ENCODE peak calls at places on chromosomes 11 and 22, in eight cellular contexts. V is MM.1S; W is Panc1; X is CD8-positive, alpha-beta T cell; D is adipocyte; S is GM23248; R is suprapubic skin; K is ovary. M is an unnamed sample. For H3K27me3, the result is how much of the 10 kb centered on the place peaks cover.

GRCh38 chr22:42977574-42977973 is 37.4 kb downstream of the PACSIN2 start:
- DNase-seq in V (no peak), W (no peak), X (no peak), D (no peak), S (no peak), R (peak), K (no peak), M (no peak)

GRCh38 chr11:116641561-116642045 is 131.2 kb downstream of the BUD13 start:
- DNase-seq in V (peak), W (peak), X (peak), D (no peak), S (peak), R (no peak), K (peak), M (peak)

GRCh38 chr22:29480512-29481264 is 670 bp downstream of the NEFH start:
- DNase-seq in V (no peak), W (no peak), X (no peak), D (no peak), S (peak), R (no peak), K (peak), M (peak)

GRCh38 chr11:12569499-12570040 is 104.7 kb upstream of the TEAD1 start:
- DNase-seq in V (no peak), W (no peak), X (no peak), D (peak), S (peak), R (no peak), K (no peak), M (no peak)

GRCh38 chr11:126874831-126875230 is 125.7 kb downstream of the KIRREL3 start:
- DNase-seq in V (no peak), W (no peak), X (no peak), D (no peak), S (no peak), R (no peak), K (no peak), M (no peak)

GRCh38 chr11:12042215-12042676 is 33.8 kb upstream of the DKK3 start:
- DNase-seq in V (no peak), W (no peak), X (peak), D (peak), S (peak), R (no peak), K (no peak), M (no peak)

GRCh38 chr11:25441432-25441831 is 890.5 kb upstream of the ANO3 start:
- DNase-seq in V (no peak), W (no peak), X (no peak), D (peak), S (no peak), R (no peak), K (no peak), M (no peak)

GRCh38 chr11:103662880-103663279 is 373.6 kb upstream of the DDI1 start:
- DNase-seq in V (no peak), W (no peak), X (no peak), D (no peak), S (no peak), R (no peak), K (no peak), M (no peak)

GRCh38 chr11:35236667-35237003 is 97.7 kb downstream of the CD44 start:
- DNase-seq in V (no peak), W (no peak), X (no peak), D (peak), S (peak), R (no peak), K (no peak), M (no peak)

GRCh38 chr11:112195906-112196305 is 20.6 kb downstream of the BCO2 start:
- DNase-seq in V (no peak), W (no peak), X (no peak), D (peak), S (peak), R (no peak), K (no peak), M (no peak)

GRCh38 chr11:103920449-103920848 is 116.0 kb upstream of the DDI1 start:
- DNase-seq in V (no peak), W (no peak), X (no peak), D (peak), S (peak), R (no peak), K (no peak), M (no peak)

GRCh38 chr11:84091212-84091986 is 805.2 kb upstream of the CCDC90B start:
- DNase-seq in V (no peak), W (no peak), X (no peak), D (no peak), S (no peak), R (no peak), K (no peak), M (peak)

GRCh38 chr22:49972163-49973017 is 11.8 kb downstream of the PIM3 start:
- DNase-seq in V (peak), W (no peak), X (no peak), D (no peak), S (no peak), R (peak), K (peak), M (peak)

GRCh38 chr11:111759375-111759774 is 6.8 kb downstream of the PPP2R1B start:
- DNase-seq in V (no peak), W (no peak), X (no peak), D (no peak), S (no peak), R (no peak), K (no peak), M (no peak)

GRCh38 chr11:111426615-111427014 is 47.5 kb upstream of the POU2AF1 start:
- DNase-seq in V (no peak), W (no peak), X (no peak), D (no peak), S (no peak), R (no peak), K (no peak), M (no peak)

GRCh38 chr11:2537896-2538855 is 93.4 kb downstream of the KCNQ1 start:
- DNase-seq in V (no peak), W (no peak), X (no peak), D (no peak), S (no peak), R (peak), K (peak), M (no peak)

GRCh38 chr11:104771782-104772181 is 126.5 kb downstream of the CASP12 start:
- DNase-seq in V (no peak), W (no peak), X (no peak), D (no peak), S (no peak), R (no peak), K (no peak), M (no peak)

GRCh38 chr11:43583548-43583947 is 97.0 kb upstream of the HSD17B12 start:
- DNase-seq in V (no peak), W (no peak), X (no peak), D (no peak), S (no peak), R (no peak), K (no peak), M (no peak)
- H3K27me3 ChIP-seq in V (under half), W (under half), X (under half), D (under half), S (under half), R (half or more), K (under half), M (under half)

DNA sequence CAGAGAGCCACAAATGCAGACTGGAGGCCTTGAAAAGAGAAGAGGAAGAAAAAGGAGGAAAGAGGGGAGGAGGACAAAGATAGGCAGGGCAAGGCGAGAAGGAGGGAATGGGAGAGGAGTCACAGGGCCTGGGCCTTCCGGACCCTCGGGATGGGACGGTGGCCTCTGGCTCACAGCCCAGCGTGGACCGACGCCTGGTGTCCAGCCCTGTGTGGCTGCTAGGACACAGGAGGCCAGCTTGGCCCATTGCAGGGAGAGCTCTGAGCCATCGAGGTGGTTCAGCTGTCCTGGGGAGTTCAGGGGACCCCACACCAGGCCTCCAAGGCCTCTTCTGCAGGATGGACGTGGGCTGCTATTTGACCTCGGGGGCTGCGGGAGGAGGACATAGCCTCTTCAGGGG is 9.4 kb downstream of the MYO7A start:
- DNase-seq in V (no peak), W (no peak), X (no peak), D (no peak), S (no peak), R (no peak), K (no peak), M (no peak)
- H3K4me3 ChIP-seq in V (no peak), W (no peak), X (no peak), D (no peak), S (no peak), R (no peak), K (no peak), M (no peak)

GRCh38 chr11:118621898-118622375 is 14.5 kb downstream of the PHLDB1 start:
- DNase-seq in V (no peak), W (no peak), X (no peak), D (peak), S (no peak), R (no peak), K (peak), M (no peak)

GRCh38 chr11:118621071-118621815 is 13.8 kb downstream of the PHLDB1 start:
- DNase-seq in V (no peak), W (no peak), X (no peak), D (peak), S (peak), R (peak), K (peak), M (peak)

GRCh38 chr11:118623291-118623655 is 15.9 kb downstream of the PHLDB1 start:
- DNase-seq in V (no peak), W (no peak), X (no peak), D (peak), S (peak), R (no peak), K (peak), M (peak)

GRCh38 chr11:118620529-118621070 is 13.2 kb downstream of the PHLDB1 start:
- DNase-seq in V (no peak), W (no peak), X (no peak), D (no peak), S (no peak), R (no peak), K (peak), M (no peak)

DNA sequence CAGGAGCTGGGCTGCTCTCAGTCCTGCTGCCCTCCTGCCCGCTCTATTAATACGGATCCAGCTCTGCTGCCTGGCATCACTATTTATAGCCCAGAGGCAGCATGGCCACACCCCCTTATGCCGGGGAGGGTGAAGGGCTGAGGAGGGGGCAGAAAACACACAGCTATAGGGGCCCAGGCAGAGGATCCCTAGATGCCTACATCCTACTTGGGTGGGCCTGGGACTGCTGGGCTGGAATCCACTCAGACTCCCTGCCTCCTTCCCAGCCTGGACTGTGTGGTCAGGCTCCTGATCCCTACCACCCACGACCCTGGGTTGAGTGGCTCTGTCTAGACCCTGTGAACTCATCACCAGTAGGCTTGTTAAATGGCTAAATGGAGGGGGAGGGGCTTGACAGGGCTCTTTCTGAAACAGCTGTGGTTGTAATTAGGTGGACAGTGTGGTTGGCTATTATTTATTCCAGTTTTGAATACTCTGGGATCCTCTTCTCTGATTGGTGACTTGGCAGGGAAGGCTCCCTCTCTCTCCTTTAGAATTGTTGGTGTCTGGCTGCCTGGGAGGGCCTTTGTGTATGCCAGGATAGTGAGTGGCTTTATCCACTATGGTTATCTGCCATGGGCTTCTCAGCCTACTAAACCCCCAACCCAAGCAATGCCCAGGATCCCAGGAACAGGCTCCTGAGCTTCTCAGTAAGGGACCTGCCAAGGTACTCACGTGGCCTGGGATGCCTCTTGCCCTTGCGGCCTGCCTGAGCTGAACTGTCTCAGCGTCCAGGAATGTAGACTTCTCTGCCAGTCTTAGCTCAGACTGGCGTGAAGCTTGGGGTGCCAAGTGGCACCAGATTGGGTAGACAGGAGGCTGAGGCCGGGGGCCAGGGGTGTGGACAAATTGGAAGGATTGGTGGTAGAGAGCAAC is 15.2 kb downstream of the PHLDB1 start:
- DNase-seq in V (no peak), W (no peak), X (no peak), D (peak), S (peak), R (peak), K (peak), M (peak)
- H3K27me3 ChIP-seq in V (under half), W (under half), X (under half), D (under half), S (under half), R (under half), K (under half), M (under half)

GRCh38 chr22:20205464-20205963 is 54.7 kb upstream of the CCDC188 start:
- DNase-seq in V (no peak), W (no peak), X (no peak), D (no peak), S (no peak), R (no peak), K (no peak), M (no peak)
- H3K4me3 ChIP-seq in V (no peak), W (no peak), X (no peak), D (peak), S (peak), R (peak), K (no peak), M (no peak)

GRCh38 chr22:28247667-28248363 is 328.8 kb upstream of the PITPNB start:
- DNase-seq in V (no peak), W (no peak), X (no peak), D (no peak), S (peak), R (no peak), K (no peak), M (no peak)
- H3K27me3 ChIP-seq in V (under half), W (under half), X (under half), D (under half), S (under half), R (under half), K (under half), M (under half)

GRCh38 chr11:101127699-101128570 is 1.7 kb downstream of the PGR start:
- DNase-seq in V (no peak), W (no peak), X (no peak), D (peak), S (peak), R (peak), K (peak), M (peak)

GRCh38 chr11:101128571-101129202 is 926 bp downstream of the PGR start:
- DNase-seq in V (no peak), W (no peak), X (no peak), D (no peak), S (no peak), R (peak), K (peak), M (no peak)

GRCh38 chr11:101126551-101127347 is 2.9 kb downstream of the PGR start:
- DNase-seq in V (peak), W (no peak), X (no peak), D (peak), S (peak), R (peak), K (peak), M (no peak)

GRCh38 chr11:101127348-101127698 is 2.3 kb downstream of the PGR start:
- DNase-seq in V (peak), W (no peak), X (no peak), D (peak), S (peak), R (peak), K (no peak), M (peak)

DNA sequence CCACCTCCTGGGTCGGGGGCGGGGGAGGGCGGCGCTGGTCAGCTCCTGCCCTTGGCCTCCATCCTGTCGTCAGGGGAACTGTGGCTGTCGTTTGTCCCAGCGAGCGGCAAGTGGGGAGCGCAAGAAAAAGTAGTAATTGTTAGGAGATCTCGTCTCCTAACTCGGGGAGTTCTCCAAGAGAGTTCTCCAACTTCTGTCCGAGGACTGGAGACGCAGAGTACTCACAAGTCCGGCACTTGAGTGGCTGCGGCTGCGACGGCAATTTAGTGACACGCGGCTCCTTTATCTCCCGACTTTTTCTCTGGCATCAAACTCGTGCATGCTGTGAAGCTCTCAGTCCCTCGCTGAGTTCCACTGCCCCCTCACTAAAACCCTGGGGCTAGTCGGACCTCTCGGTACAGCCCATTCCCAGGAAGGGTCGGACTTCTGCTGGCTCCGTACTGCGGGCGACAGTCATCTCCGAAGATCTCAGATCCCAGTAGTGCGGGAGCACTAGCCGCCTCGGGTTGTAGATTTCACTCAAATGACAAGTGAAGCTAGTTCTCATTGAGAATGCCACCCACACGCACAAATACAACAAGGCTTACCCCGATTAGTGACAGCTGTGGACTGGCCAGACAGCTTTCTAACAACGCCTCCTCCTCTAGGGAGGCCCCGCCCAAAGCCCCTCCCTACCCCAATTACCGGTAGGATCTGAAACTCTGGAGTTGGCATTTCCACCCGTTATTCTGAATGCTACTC is at the start of gene PGR:
- DNase-seq in V (no peak), W (no peak), X (no peak), D (no peak), S (peak), R (peak), K (peak), M (no peak)
- H3K4me3 ChIP-seq in V (no peak), W (peak), X (no peak), D (peak), S (no peak), R (peak), K (peak), M (no peak)

GRCh38 chr11:134074766-134075165 is 5.9 kb downstream of the JAM3 start:
- DNase-seq in V (no peak), W (no peak), X (no peak), D (no peak), S (no peak), R (no peak), K (no peak), M (no peak)
- H3K27me3 ChIP-seq in V (under half), W (under half), X (under half), D (under half), S (under half), R (under half), K (under half), M (under half)